ENCODE peak calls at places on chromosome 7, in four cellular contexts. One of them, this sample, is unnamed.

GRCh38 chr7:158113321-158114025 is 474.1 kb downstream of the PTPRN2 start:
- DNase-seq in GM12878: no peak
- DNase-seq in spleen: no peak
- DNase-seq in iPS DF 6.9: no peak
- DNase-seq in this sample: no peak

GRCh38 chr7:104106106-104106505 is 101.7 kb downstream of the ORC5 start:
- DNase-seq in GM12878: no peak
- DNase-seq in spleen: no peak
- DNase-seq in iPS DF 6.9: no peak
- DNase-seq in this sample: no peak

GRCh38 chr7:157271991-157272324 is 64.8 kb upstream of the DNAJB6 start:
- DNase-seq in GM12878: no peak
- DNase-seq in spleen: peak
- DNase-seq in iPS DF 6.9: no peak
- DNase-seq in this sample: no peak

GRCh38 chr7:102934670-102935069 is 21.9 kb downstream of the LRRC17 start:
- DNase-seq in GM12878: no peak
- DNase-seq in spleen: no peak
- DNase-seq in iPS DF 6.9: no peak
- DNase-seq in this sample: no peak

GRCh38 chr7:154698726-154699291 is 304.1 kb downstream of the PAXIP1 start:
- DNase-seq in GM12878: no peak
- DNase-seq in spleen: no peak
- DNase-seq in iPS DF 6.9: peak
- DNase-seq in this sample: no peak

GRCh38 chr7:129793506-129794310 is 159.1 kb downstream of the UBE2H start:
- DNase-seq in GM12878: no peak
- DNase-seq in spleen: peak
- DNase-seq in iPS DF 6.9: no peak
- DNase-seq in this sample: no peak

GRCh38 chr7:80440908-80441307 is 71.0 kb downstream of the GNAT3 start:
- DNase-seq in GM12878: no peak
- DNase-seq in spleen: no peak
- DNase-seq in iPS DF 6.9: no peak
- DNase-seq in this sample: no peak

GRCh38 chr7:40680657-40681056 is 545.9 kb downstream of the SUGCT start:
- DNase-seq in GM12878: no peak
- DNase-seq in spleen: no peak
- DNase-seq in iPS DF 6.9: peak
- DNase-seq in this sample: no peak

GRCh38 chr7:73703225-73703624 is 16.2 kb downstream of the STX1A start:
- DNase-seq in GM12878: no peak
- DNase-seq in spleen: no peak
- DNase-seq in iPS DF 6.9: no peak
- DNase-seq in this sample: no peak

GRCh38 chr7:128830231-128831177 is at the start of gene FLNC:
- DNase-seq in GM12878: no peak
- DNase-seq in spleen: peak
- DNase-seq in iPS DF 6.9: no peak
- DNase-seq in this sample: no peak

GRCh38 chr7:95919574-95919973 is 147.2 kb downstream of the DYNC1I1 start:
- DNase-seq in GM12878: no peak
- DNase-seq in spleen: no peak
- DNase-seq in iPS DF 6.9: no peak
- DNase-seq in this sample: no peak

GRCh38 chr7:134019251-134019650 is 107.9 kb upstream of the LRGUK start:
- DNase-seq in GM12878: no peak
- DNase-seq in spleen: no peak
- DNase-seq in iPS DF 6.9: no peak
- DNase-seq in this sample: no peak

GRCh38 chr7:156145996-156146395 is 333.7 kb upstream of the SHH start:
- DNase-seq in GM12878: no peak
- DNase-seq in spleen: no peak
- DNase-seq in iPS DF 6.9: no peak
- DNase-seq in this sample: no peak

GRCh38 chr7:4226166-4226857 is 455.8 kb upstream of the FOXK1 start:
- DNase-seq in GM12878: no peak
- DNase-seq in spleen: no peak
- DNase-seq in iPS DF 6.9: peak
- DNase-seq in this sample: no peak

GRCh38 chr7:37033141-37033540 is 308.8 kb upstream of the AOAH start:
- DNase-seq in GM12878: no peak
- DNase-seq in spleen: no peak
- DNase-seq in iPS DF 6.9: no peak
- DNase-seq in this sample: no peak

GRCh38 chr7:6655636-6656385 is 18.7 kb downstream of the ZNF316 start:
- DNase-seq in GM12878: no peak
- DNase-seq in spleen: no peak
- DNase-seq in iPS DF 6.9: no peak
- DNase-seq in this sample: no peak

GRCh38 chr7:25781704-25782103 is 370.3 kb upstream of the NFE2L3 start:
- DNase-seq in GM12878: no peak
- DNase-seq in spleen: no peak
- DNase-seq in iPS DF 6.9: no peak
- DNase-seq in this sample: no peak

GRCh38 chr7:10076661-10077300 is 896.9 kb upstream of the PHF14 start:
- DNase-seq in GM12878: no peak
- DNase-seq in spleen: no peak
- DNase-seq in iPS DF 6.9: no peak
- DNase-seq in this sample: no peak

GRCh38 chr7:135238112-135238744 is 4.6 kb downstream of the STRA8 start:
- DNase-seq in GM12878: no peak
- DNase-seq in spleen: no peak
- DNase-seq in iPS DF 6.9: no peak
- DNase-seq in this sample: no peak

GRCh38 chr7:150317748-150318444 is 5.3 kb upstream of the LRRC61 start:
- DNase-seq in GM12878: no peak
- DNase-seq in spleen: no peak
- DNase-seq in iPS DF 6.9: no peak
- DNase-seq in this sample: no peak

GRCh38 chr7:6168469-6168868 is 104.0 kb downstream of the CYTH3 start:
- DNase-seq in GM12878: no peak
- DNase-seq in spleen: no peak
- DNase-seq in iPS DF 6.9: no peak
- DNase-seq in this sample: no peak

GRCh38 chr7:157771-158251 is 34.6 kb upstream of the FAM20C start:
- DNase-seq in GM12878: no peak
- DNase-seq in spleen: peak
- DNase-seq in iPS DF 6.9: no peak
- DNase-seq in this sample: no peak

GRCh38 chr7:35003679-35004278 is 33.5 kb downstream of the DPY19L1 start:
- DNase-seq in GM12878: no peak
- DNase-seq in spleen: no peak
- DNase-seq in iPS DF 6.9: no peak
- DNase-seq in this sample: peak

GRCh38 chr7:29299986-29300609 is 105.5 kb downstream of the CHN2 start:
- DNase-seq in GM12878: no peak
- DNase-seq in spleen: no peak
- DNase-seq in iPS DF 6.9: no peak
- DNase-seq in this sample: no peak

GRCh38 chr7:25288536-25289283 is 60.4 kb upstream of the NPVF start:
- DNase-seq in GM12878: no peak
- DNase-seq in spleen: no peak
- DNase-seq in iPS DF 6.9: no peak
- DNase-seq in this sample: no peak

GRCh38 chr7:44461387-44461786 is 29.1 kb downstream of the NUDCD3 start:
- DNase-seq in GM12878: peak
- DNase-seq in spleen: no peak
- DNase-seq in iPS DF 6.9: no peak
- DNase-seq in this sample: no peak

GRCh38 chr7:75985518-75986146 is 8.8 kb downstream of the TMEM120A start:
- DNase-seq in GM12878: no peak
- DNase-seq in spleen: peak
- DNase-seq in iPS DF 6.9: no peak
- DNase-seq in this sample: no peak

GRCh38 chr7:70432567-70433001 is 699.4 kb upstream of the GALNT17 start:
- DNase-seq in GM12878: no peak
- DNase-seq in spleen: no peak
- DNase-seq in iPS DF 6.9: no peak
- DNase-seq in this sample: no peak

GRCh38 chr7:194996-195829 is 2.8 kb downstream of the FAM20C start:
- DNase-seq in GM12878: no peak
- DNase-seq in spleen: no peak
- DNase-seq in iPS DF 6.9: no peak
- DNase-seq in this sample: no peak

GRCh38 chr7:142114207-142114606 is 2.7 kb downstream of the MGAM2 start:
- DNase-seq in GM12878: no peak
- DNase-seq in spleen: no peak
- DNase-seq in iPS DF 6.9: no peak
- DNase-seq in this sample: no peak

GRCh38 chr7:47328392-47329319 is 253.3 kb downstream of the TNS3 start:
- DNase-seq in GM12878: no peak
- DNase-seq in spleen: no peak
- DNase-seq in iPS DF 6.9: no peak
- DNase-seq in this sample: no peak

GRCh38 chr7:1741246-1741645 is 71.2 kb downstream of the ELFN1 start:
- DNase-seq in GM12878: no peak
- DNase-seq in spleen: no peak
- DNase-seq in iPS DF 6.9: no peak
- DNase-seq in this sample: no peak

GRCh38 chr7:70805360-70805759 is 326.6 kb upstream of the GALNT17 start:
- DNase-seq in GM12878: peak
- DNase-seq in spleen: no peak
- DNase-seq in iPS DF 6.9: no peak
- DNase-seq in this sample: no peak

GRCh38 chr7:28358423-28358868 is 53.9 kb upstream of the CREB5 start:
- DNase-seq in GM12878: no peak
- DNase-seq in spleen: no peak
- DNase-seq in iPS DF 6.9: no peak
- DNase-seq in this sample: peak

GRCh38 chr7:135492151-135492550 is 17.8 kb downstream of the CNOT4 start:
- DNase-seq in GM12878: no peak
- DNase-seq in spleen: no peak
- DNase-seq in iPS DF 6.9: no peak
- DNase-seq in this sample: no peak

GRCh38 chr7:131521651-131522163 is 34.7 kb downstream of the PODXL start:
- DNase-seq in GM12878: no peak
- DNase-seq in spleen: peak
- DNase-seq in iPS DF 6.9: no peak
- DNase-seq in this sample: no peak

DNA sequence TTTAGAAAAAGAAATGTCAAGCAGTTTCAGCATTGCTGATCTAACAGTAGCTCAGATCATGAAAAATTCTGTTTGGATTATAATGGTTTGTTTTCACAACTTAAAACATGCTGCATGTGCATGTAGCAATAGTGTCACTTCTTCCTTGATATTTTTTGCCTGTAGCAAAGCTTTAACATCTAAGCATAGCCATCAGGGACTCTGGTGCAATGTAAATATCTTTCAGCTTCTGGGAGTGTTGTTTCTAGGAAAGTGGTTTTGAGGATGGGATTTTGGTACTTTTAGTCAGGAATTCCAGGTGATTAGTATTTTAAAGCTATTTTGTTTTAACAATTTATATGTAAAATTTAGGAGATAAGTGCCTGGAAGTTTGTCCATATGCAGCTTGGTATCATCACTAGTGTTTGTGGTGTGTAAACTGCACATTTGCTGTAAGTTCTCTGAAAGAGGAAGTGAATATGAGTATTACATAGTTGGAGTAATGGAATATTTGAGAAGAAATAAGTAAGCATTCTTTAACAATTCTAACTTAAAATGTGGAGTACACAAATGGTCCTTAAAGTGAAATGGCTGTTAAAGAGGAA is 1.9 kb downstream of the RSBN1L start:
- DNase-seq in GM12878: no peak
- DNase-seq in spleen: no peak
- DNase-seq in iPS DF 6.9: no peak
- DNase-seq in this sample: no peak
- H3K27ac ChIP-seq in GM12878: peak
- H3K27ac ChIP-seq in spleen: peak
- H3K27ac ChIP-seq in iPS DF 6.9: no peak
- H3K27ac ChIP-seq in this sample: peak

GRCh38 chr7:15916666-15917388 is 230.3 kb upstream of the MEOX2 start:
- DNase-seq in GM12878: no peak
- DNase-seq in spleen: no peak
- DNase-seq in iPS DF 6.9: no peak
- DNase-seq in this sample: no peak
- H3K4me3 ChIP-seq in GM12878: no peak
- H3K4me3 ChIP-seq in spleen: no peak
- H3K4me3 ChIP-seq in iPS DF 6.9: no peak
- H3K4me3 ChIP-seq in this sample: no peak

DNA sequence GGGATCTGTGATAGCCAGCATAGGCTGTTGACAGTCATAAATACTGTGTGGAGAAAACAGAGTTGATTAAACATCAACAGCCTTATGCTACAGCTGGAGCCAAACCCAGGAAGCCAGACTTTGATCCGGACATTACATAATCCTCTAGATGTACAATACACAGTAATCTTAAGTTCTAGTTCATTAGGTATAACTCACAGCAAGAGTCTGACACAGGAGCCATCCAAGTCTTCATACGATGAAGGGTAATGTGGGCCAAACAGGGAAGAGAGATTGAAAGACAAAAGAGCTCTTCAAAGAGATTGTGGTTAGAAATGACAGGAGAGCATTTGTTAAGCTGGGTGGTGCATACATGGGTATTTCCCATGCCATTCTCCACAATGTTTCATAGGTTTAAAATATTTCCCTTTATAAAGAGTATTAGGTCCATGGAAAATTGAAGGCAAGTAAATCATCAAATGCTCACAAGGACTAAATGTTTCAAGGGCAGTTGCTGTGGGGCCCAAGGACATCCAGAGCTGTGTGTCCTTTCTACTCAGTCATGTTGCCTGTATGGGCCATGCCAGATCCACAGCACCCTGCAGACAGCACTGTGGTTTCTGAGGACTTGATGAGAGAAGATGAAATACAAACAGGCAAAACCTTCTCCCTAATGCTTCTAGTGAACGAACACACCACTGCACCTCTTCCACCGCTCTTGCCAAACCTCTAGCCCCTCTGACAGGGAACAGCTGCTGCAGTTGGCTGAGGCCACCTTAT is 14.4 kb downstream of the CYP3A7 start:
- DNase-seq in GM12878: peak
- DNase-seq in spleen: no peak
- DNase-seq in iPS DF 6.9: no peak
- DNase-seq in this sample: no peak
- H3K27ac ChIP-seq in GM12878: no peak
- H3K27ac ChIP-seq in spleen: no peak
- H3K27ac ChIP-seq in iPS DF 6.9: no peak
- H3K27ac ChIP-seq in this sample: no peak

GRCh38 chr7:86645174-86645566 is 1.5 kb downstream of the GRM3 start:
- DNase-seq in GM12878: no peak
- DNase-seq in spleen: no peak
- DNase-seq in iPS DF 6.9: no peak
- DNase-seq in this sample: no peak
- H3K4me3 ChIP-seq in GM12878: no peak
- H3K4me3 ChIP-seq in spleen: no peak
- H3K4me3 ChIP-seq in iPS DF 6.9: peak
- H3K4me3 ChIP-seq in this sample: no peak

DNA sequence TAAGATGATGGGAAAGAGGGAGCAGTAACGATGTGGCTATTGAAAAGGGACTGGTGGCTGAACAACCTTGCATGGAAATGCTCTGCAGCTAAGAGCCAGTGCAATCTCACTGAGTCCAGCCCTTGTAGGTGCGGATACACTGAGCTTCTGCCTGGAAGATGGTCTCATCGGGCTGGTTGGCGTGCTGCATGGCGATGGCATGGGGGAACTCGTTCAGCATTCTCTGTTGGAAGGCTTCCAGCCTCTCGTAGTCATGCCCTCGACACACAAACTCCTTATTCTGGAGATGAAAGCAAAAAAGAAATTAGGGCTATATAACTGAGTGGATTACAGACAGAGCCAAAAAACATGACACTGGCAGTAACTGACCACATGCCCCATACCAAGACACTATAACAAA is 197.8 kb upstream of the IMMP2L start:
- DNase-seq in GM12878: no peak
- DNase-seq in spleen: no peak
- DNase-seq in iPS DF 6.9: no peak
- DNase-seq in this sample: no peak
- H3K27ac ChIP-seq in GM12878: no peak
- H3K27ac ChIP-seq in spleen: no peak
- H3K27ac ChIP-seq in iPS DF 6.9: no peak
- H3K27ac ChIP-seq in this sample: no peak

This sample was measured in Panc1.